ENCODE peak calls at places on chromosomes 7 and 10, in seven cellular contexts. Q is erythroblast, K is amniotic stem cell, R is MV-4-11, L is fibroblast of villous mesenchyme, M is NCI-H1105, T is GF-D8. Z is an unnamed sample.

GRCh38 chr7:151727579-151728285 is 149.2 kb downstream of the PRKAG2 start:
- DNase-seq in Q (no peak), K (peak), R (peak), L (peak), M (no peak), T (no peak), Z (no peak)

GRCh38 chr10:86261470-86261869 is 105.1 kb downstream of the GRID1 start:
- DNase-seq in Q (no peak), K (no peak), R (no peak), L (no peak), M (no peak), T (no peak), Z (no peak)

GRCh38 chr10:99560277-99561126 is 27.8 kb downstream of the NKX2-3 start:
- DNase-seq in Q (peak), K (peak), R (peak), L (peak), M (no peak), T (no peak), Z (no peak)

GRCh38 chr7:54701982-54702381 is 57.0 kb downstream of the SEC61G start:
- DNase-seq in Q (no peak), K (no peak), R (no peak), L (no peak), M (no peak), T (no peak), Z (no peak)

GRCh38 chr7:95102662-95103061 is 195.3 kb downstream of the PPP1R9A start:
- DNase-seq in Q (no peak), K (no peak), R (no peak), L (peak), M (no peak), T (no peak), Z (no peak)

GRCh38 chr7:2717293-2717904 is 29.4 kb downstream of the AMZ1 start:
- DNase-seq in Q (peak), K (no peak), R (peak), L (peak), M (no peak), T (no peak), Z (no peak)

GRCh38 chr10:130795819-130796218 is 515.7 kb downstream of the TCERG1L start:
- DNase-seq in Q (no peak), K (no peak), R (no peak), L (no peak), M (no peak), T (no peak), Z (no peak)

GRCh38 chr7:42139751-42140150 is 97.3 kb downstream of the GLI3 start:
- DNase-seq in Q (no peak), K (no peak), R (no peak), L (no peak), M (no peak), T (no peak), Z (no peak)

GRCh38 chr10:130169136-130169888 is 33.1 kb downstream of the GLRX3 start:
- DNase-seq in Q (no peak), K (no peak), R (no peak), L (no peak), M (no peak), T (no peak), Z (no peak)

GRCh38 chr10:110488944-110489343 is 8.8 kb upstream of the DUSP5 start:
- DNase-seq in Q (no peak), K (no peak), R (no peak), L (no peak), M (no peak), T (no peak), Z (no peak)

GRCh38 chr7:13279854-13280435 is 592.5 kb downstream of the ARL4A start:
- DNase-seq in Q (peak), K (no peak), R (no peak), L (peak), M (peak), T (no peak), Z (peak)

GRCh38 chr10:79123547-79123963 is 54.8 kb downstream of the ZMIZ1 start:
- DNase-seq in Q (no peak), K (no peak), R (peak), L (no peak), M (no peak), T (peak), Z (no peak)

GRCh38 chr7:50351267-50351666 is 46.8 kb downstream of the IKZF1 start:
- DNase-seq in Q (no peak), K (no peak), R (no peak), L (no peak), M (no peak), T (no peak), Z (no peak)

GRCh38 chr7:44776211-44776610 is 20.3 kb upstream of the PPIA start:
- DNase-seq in Q (no peak), K (no peak), R (no peak), L (no peak), M (no peak), T (no peak), Z (no peak)

GRCh38 chr7:13851756-13852155 is 137.7 kb downstream of the ETV1 start:
- DNase-seq in Q (no peak), K (no peak), R (no peak), L (peak), M (no peak), T (no peak), Z (no peak)

GRCh38 chr7:41984888-41985287 is 252.1 kb downstream of the GLI3 start:
- DNase-seq in Q (no peak), K (no peak), R (no peak), L (peak), M (no peak), T (no peak), Z (no peak)

GRCh38 chr10:100710151-100710871 is 35.1 kb upstream of the PAX2 start:
- DNase-seq in Q (no peak), K (no peak), R (no peak), L (no peak), M (peak), T (no peak), Z (peak)

GRCh38 chr10:76082232-76082631 is 650.8 kb downstream of the LRMDA start:
- DNase-seq in Q (no peak), K (no peak), R (no peak), L (no peak), M (no peak), T (no peak), Z (no peak)

GRCh38 chr10:72834183-72834825 is 59.2 kb upstream of the OIT3 start:
- DNase-seq in Q (peak), K (peak), R (peak), L (peak), M (peak), T (no peak), Z (peak)

GRCh38 chr7:117325836-117326235 is 3.0 kb upstream of the WNT2 start:
- DNase-seq in Q (no peak), K (no peak), R (no peak), L (no peak), M (no peak), T (no peak), Z (no peak)

GRCh38 chr7:149866139-149866785 is 7.5 kb upstream of the ATP6V0E2 start:
- DNase-seq in Q (no peak), K (no peak), R (no peak), L (no peak), M (no peak), T (no peak), Z (no peak)

GRCh38 chr7:93036807-93037206 is 81.0 kb downstream of the SAMD9 start:
- DNase-seq in Q (no peak), K (no peak), R (no peak), L (no peak), M (no peak), T (no peak), Z (no peak)

GRCh38 chr7:3218561-3219225 is 82.4 kb upstream of the SDK1 start:
- DNase-seq in Q (no peak), K (no peak), R (peak), L (peak), M (peak), T (no peak), Z (no peak)